ENCODE peak calls at places on chromosomes 4 and X, in seven cellular contexts. N, F, K, J, C, I and S are unnamed samples.
A peak's percentile ranks its signal among the peaks of the same experiment; 100 is the strongest.

GRCh38 chrX:48045410-48046311 is 25.8 kb downstream of the ZNF630 start:
- DNase-seq in N (no peak), K (no peak), J (no peak), I (no peak), F (peak; percentile 44), C (no peak), S (no peak)

GRCh38 chr4:168848112-168848511 is 161.9 kb downstream of the CBR4 start:
- DNase-seq in I (no peak), N (no peak), C (no peak), K (no peak), F (peak; percentile 46), J (no peak), S (no peak)

GRCh38 chrX:151793886-151794285 is 59.3 kb downstream of the CNGA2 start:
- DNase-seq in J (no peak), I (no peak), C (no peak), N (no peak), F (no peak), K (no peak), S (no peak)

GRCh38 chr4:2341261-2341841 is 77.1 kb downstream of the ZFYVE28 start:
- DNase-seq in C (no peak), I (no peak), J (no peak), N (no peak), F (no peak), K (no peak), S (no peak)

GRCh38 chr4:48958582-48958981 is 27.5 kb upstream of the CWH43 start:
- DNase-seq in C (no peak), F (no peak), I (no peak), J (no peak), K (no peak), N (no peak), S (no peak)

GRCh38 chrX:132219343-132219768 is at the start of gene RAP2C:
- DNase-seq in I (peak; percentile 48), F (peak; percentile 59), J (peak; percentile 62), K (peak; percentile 54), N (peak; percentile 77), C (peak; percentile 32), S (no peak)

GRCh38 chr4:82948647-82949204 is 48.2 kb downstream of the THAP9 start:
- DNase-seq in C (no peak), K (no peak), J (no peak), I (no peak), N (no peak), F (peak; percentile 7), S (no peak)

GRCh38 chr4:86837651-86838050 is 11.5 kb downstream of the SLC10A6 start:
- DNase-seq in K (no peak), N (no peak), I (no peak), C (no peak), J (no peak), F (no peak), S (no peak)

GRCh38 chrX:41828821-41829220 is 94.5 kb downstream of the CASK start:
- DNase-seq in N (no peak), F (peak; percentile 51), C (no peak), I (no peak), K (no peak), J (no peak), S (no peak)

GRCh38 chr4:87121332-87122065 is 98.9 kb downstream of the KLHL8 start:
- DNase-seq in N (no peak), J (no peak), K (no peak), I (no peak), C (no peak), F (peak; percentile 41), S (no peak)

GRCh38 chrX:13216139-13216538 is 103.7 kb downstream of the ATXN3L start:
- DNase-seq in C (no peak), K (no peak), N (no peak), J (no peak), I (no peak), F (no peak), S (no peak)

GRCh38 chr4:7424553-7425111 is 10.1 kb downstream of the PSAPL1 start:
- DNase-seq in J (no peak), N (no peak), F (no peak), C (no peak), K (no peak), I (peak; percentile 5), S (no peak)

GRCh38 chr4:24799544-24800272 is 4.3 kb downstream of the SOD3 start:
- DNase-seq in C (no peak), N (peak; percentile 51), I (no peak), F (no peak), K (no peak), J (no peak), S (no peak)

GRCh38 chr4:7487464-7487863 is 52.7 kb upstream of the PSAPL1 start:
- DNase-seq in N (no peak), I (no peak), J (no peak), F (no peak), K (no peak), C (no peak), S (no peak)

GRCh38 chr4:112938461-112939058 is 110.9 kb upstream of the ANK2 start:
- DNase-seq in K (peak; percentile 10), I (no peak), F (peak; percentile 62), J (no peak), C (no peak), N (no peak), S (no peak)

GRCh38 chrX:148049441-148049840 is 68.3 kb downstream of the FMR1NB start:
- DNase-seq in K (peak; percentile 6), I (no peak), C (no peak), J (no peak), F (peak; percentile 23), N (peak; percentile 9), S (no peak)

GRCh38 chr4:112173593-112174559 is 28.6 kb downstream of the FAM241A start:
- DNase-seq in K (no peak), F (peak; percentile 17), I (no peak), J (no peak), N (no peak), C (no peak), S (no peak)

GRCh38 chrX:1545776-1546408 is 8.9 kb upstream of the P2RY8 start:
- DNase-seq in J (no peak), K (no peak), C (no peak), N (no peak), F (no peak), I (no peak), S (no peak)

GRCh38 chr4:5980436-5981155 is 37.6 kb downstream of the C4orf50 start:
- DNase-seq in I (no peak), C (no peak), K (no peak), N (no peak), F (no peak), J (no peak), S (no peak)

GRCh38 chr4:77367638-77368037 is 210.6 kb downstream of the CCNG2 start:
- DNase-seq in I (no peak), N (no peak), F (no peak), K (no peak), C (no peak), J (no peak), S (no peak)

GRCh38 chr4:61514991-61515390 is 314.9 kb downstream of the ADGRL3 start:
- DNase-seq in I (no peak), N (no peak), F (no peak), C (no peak), J (no peak), K (no peak), S (no peak)

GRCh38 chrX:78237127-78237526 is 90.3 kb downstream of the CYSLTR1 start:
- DNase-seq in J (peak; percentile 2), K (no peak), N (no peak), I (no peak), C (no peak), F (no peak), S (no peak)

GRCh38 chr4:98546910-98547544 is 111.4 kb downstream of the TSPAN5 start:
- DNase-seq in F (peak; percentile 83), C (no peak), I (no peak), J (no peak), N (peak; percentile 12), K (no peak), S (no peak)

GRCh38 chr4:92304636-92305035 is 870 bp downstream of the GRID2 start:
- DNase-seq in I (no peak), N (peak; percentile 30), J (no peak), F (no peak), C (no peak), K (no peak), S (no peak)

GRCh38 chr4:54509057-54509456 is 148.7 kb upstream of the KIT start:
- DNase-seq in C (no peak), N (no peak), K (no peak), I (no peak), F (no peak), J (no peak), S (no peak)

GRCh38 chrX:154918060-154918483 is 31.9 kb downstream of the F8A1 start:
- DNase-seq in K (peak; percentile 54), N (peak; percentile 28), J (peak; percentile 14), I (peak; percentile 14), F (peak; percentile 84), C (peak; percentile 0), S (no peak)

GRCh38 chrX:78957768-78958130 is 12.6 kb downstream of the P2RY10 start:
- DNase-seq in I (no peak), F (no peak), N (no peak), J (no peak), K (no peak), C (no peak), S (no peak)

GRCh38 chrX:39577976-39578962 is 519.5 kb downstream of the BCOR start:
- DNase-seq in N (no peak), K (no peak), C (peak; percentile 8), I (peak; percentile 45), J (peak; percentile 79), F (peak; percentile 15), S (no peak)

GRCh38 chrX:17549005-17549685 is 174.1 kb downstream of the NHS start:
- DNase-seq in C (no peak), F (no peak), J (peak; percentile 12), I (no peak), K (peak; percentile 35), N (peak; percentile 22), S (no peak)

GRCh38 chr4:164779811-164780216 is 25.9 kb downstream of the SMIM31 start:
- DNase-seq in J (peak; percentile 26), F (peak; percentile 62), K (no peak), N (peak; percentile 45), I (no peak), C (no peak), S (no peak)

GRCh38 chrX:36803151-36803550 is 205.0 kb upstream of the FAM47C start:
- DNase-seq in J (no peak), K (no peak), I (no peak), C (no peak), N (no peak), F (no peak), S (no peak)

GRCh38 chr4:173807347-173807746 is 277.3 kb upstream of the HAND2 start:
- DNase-seq in K (no peak), F (peak; percentile 52), C (no peak), J (no peak), I (no peak), N (no peak), S (no peak)

GRCh38 chrX:128287693-128288092 is 235.5 kb upstream of the ACTRT1 start:
- DNase-seq in C (no peak), J (no peak), F (no peak), N (no peak), K (no peak), I (no peak), S (no peak)

GRCh38 chrX:3290561-3290960 is 55.9 kb downstream of the MXRA5 start:
- DNase-seq in C (no peak), N (no peak), I (no peak), K (no peak), F (no peak), J (no peak), S (no peak)

GRCh38 chr4:7238300-7238960 is 46.1 kb downstream of the SORCS2 start:
- DNase-seq in F (no peak), N (no peak), K (no peak), I (no peak), C (no peak), J (peak; percentile 31), S (no peak)

GRCh38 chrX:110561036-110561435 is 202.4 kb downstream of the RTL9 start:
- DNase-seq in N (no peak), K (no peak), J (no peak), F (peak; percentile 68), C (no peak), I (no peak), S (no peak)

GRCh38 chrX:63680423-63680822 is 104.6 kb downstream of the ARHGEF9 start:
- DNase-seq in F (no peak), C (no peak), N (no peak), J (no peak), K (no peak), I (no peak), S (no peak)

GRCh38 chrX:110173192-110174175 is 144.4 kb downstream of the AMMECR1 start:
- DNase-seq in I (no peak), J (no peak), C (no peak), N (no peak), F (no peak), K (no peak), S (no peak)